ENCODE peak calls at places on chromosome 1, in five cellular contexts. S, H, B, K and U are unnamed samples.

GRCh38 chr1:89945852-89946476 is 48.9 kb upstream of the ZNF326 start:
- DNase-seq in S (peak), H (peak), B (no peak), K (no peak), U (no peak)

GRCh38 chr1:174769961-174770549 is 229.7 kb upstream of the CACYBP start:
- DNase-seq in S (peak), H (peak), B (no peak), K (no peak), U (no peak)

GRCh38 chr1:154870117-154870571 is at the start of gene KCNN3:
- DNase-seq in S (peak), H (peak), B (peak), K (peak), U (peak)

GRCh38 chr1:27787895-27788294 is 14.9 kb downstream of the STX12 start:
- DNase-seq in S (no peak), H (peak), B (no peak), K (no peak), U (no peak)

GRCh38 chr1:1788646-1789431 is 10.6 kb upstream of the NADK start:
- DNase-seq in S (no peak), H (peak), B (peak), K (no peak), U (no peak)

GRCh38 chr1:151511636-151512215 is 539 bp downstream of the CGN start:
- DNase-seq in S (peak), H (peak), B (peak), K (peak), U (peak)

GRCh38 chr1:52125727-52126359 is 16.0 kb upstream of the ZFYVE9 start:
- DNase-seq in S (no peak), H (no peak), B (no peak), K (no peak), U (no peak)

GRCh38 chr1:161676958-161677689 is 14.2 kb downstream of the FCGR2B start:
- DNase-seq in S (no peak), H (no peak), B (no peak), K (no peak), U (peak)

GRCh38 chr1:151714820-151715725 is 1.5 kb downstream of the CELF3 start:
- DNase-seq in S (no peak), H (no peak), B (no peak), K (no peak), U (no peak)

GRCh38 chr1:201461783-201462441 is 7.1 kb downstream of the PHLDA3 start:
- DNase-seq in S (no peak), H (peak), B (no peak), K (peak), U (no peak)

GRCh38 chr1:199684686-199685273 is 342.7 kb upstream of the NR5A2 start:
- DNase-seq in S (peak), H (peak), B (no peak), K (no peak), U (no peak)

GRCh38 chr1:167669209-167670139 is 39.4 kb downstream of the RCSD1 start:
- DNase-seq in S (no peak), H (peak), B (no peak), K (no peak), U (no peak)

GRCh38 chr1:222084996-222085395 is 343.1 kb upstream of the DUSP10 start:
- DNase-seq in S (no peak), H (no peak), B (no peak), K (no peak), U (no peak)

GRCh38 chr1:221411283-221411682 is 330.6 kb downstream of the DUSP10 start:
- DNase-seq in S (no peak), H (no peak), B (no peak), K (no peak), U (no peak)

DNA sequence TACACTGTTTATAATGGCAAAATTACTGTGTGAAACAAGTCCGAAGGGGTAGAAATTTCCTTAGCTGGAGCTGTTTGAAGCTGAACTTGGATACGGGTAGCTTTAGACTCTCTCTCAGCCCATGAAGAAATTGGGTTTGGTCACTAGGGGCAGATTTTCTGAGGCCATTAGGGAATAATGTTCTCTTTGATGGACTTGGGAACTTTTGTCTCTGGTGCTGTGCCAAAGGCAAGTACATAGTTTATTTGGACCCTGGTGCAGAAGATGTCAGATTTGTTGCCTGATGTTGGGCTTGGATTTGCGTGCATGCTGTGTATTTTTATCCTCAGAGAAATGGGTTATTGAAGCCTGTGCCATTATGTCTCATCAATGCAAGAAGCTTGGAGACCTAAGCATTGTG is 109.6 kb downstream of the VPS13D start:
- DNase-seq in S (no peak), H (no peak), B (no peak), K (no peak), U (peak)
- TF ChIP-seq CTCF in S (no peak), H (peak), B (no peak), K (no peak), U (peak)

GRCh38 chr1:41891403-41891896 is 27.3 kb downstream of the HIVEP3 start:
- DNase-seq in S (peak), H (no peak), B (no peak), K (no peak), U (no peak)
- TF ChIP-seq CTCF in S (peak), H (no peak), B (no peak), K (no peak), U (no peak)

DNA sequence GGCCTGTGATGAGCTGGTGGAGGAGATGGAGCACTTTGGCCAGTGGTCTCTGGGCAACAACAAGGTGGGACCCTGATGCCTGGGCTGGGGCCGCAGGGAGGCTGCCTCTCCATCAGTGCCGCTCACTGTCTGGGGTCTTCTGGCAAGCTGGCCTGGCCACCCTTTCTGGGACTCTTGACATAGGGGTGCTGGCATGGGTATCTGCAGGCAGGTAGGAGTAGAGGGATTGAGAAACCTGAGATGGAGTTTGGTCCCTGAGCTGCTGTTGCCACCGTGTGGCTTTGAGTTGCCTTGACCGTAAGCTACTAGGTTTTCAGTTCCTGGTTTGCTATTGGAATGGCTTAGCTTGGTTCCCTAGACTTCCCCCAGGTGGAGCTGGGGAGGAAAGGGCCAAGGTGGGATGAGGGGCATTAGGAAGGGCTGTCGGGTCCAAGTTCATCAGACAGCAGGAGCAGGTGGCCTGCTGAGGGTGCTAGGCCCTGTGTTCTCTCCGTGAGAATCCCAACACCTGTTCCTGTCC is 13.2 kb upstream of the MFN2 start:
- DNase-seq in S (peak), H (peak), B (no peak), K (no peak), U (peak)
- TF ChIP-seq CTCF in S (peak), H (peak), B (no peak), K (no peak), U (peak)

GRCh38 chr1:242525769-242526168 is 1.3 kb upstream of the PLD5 start:
- DNase-seq in S (no peak), H (no peak), B (no peak), K (no peak), U (no peak)

GRCh38 chr1:242523968-242524570 is 428 bp downstream of the PLD5 start:
- DNase-seq in S (peak), H (peak), B (peak), K (peak), U (no peak)

GRCh38 chr1:242523282-242523967 is 1.1 kb downstream of the PLD5 start:
- DNase-seq in S (peak), H (no peak), B (no peak), K (no peak), U (no peak)

GRCh38 chr1:242525360-242525722 is 844 bp upstream of the PLD5 start:
- DNase-seq in S (no peak), H (no peak), B (no peak), K (no peak), U (no peak)

DNA sequence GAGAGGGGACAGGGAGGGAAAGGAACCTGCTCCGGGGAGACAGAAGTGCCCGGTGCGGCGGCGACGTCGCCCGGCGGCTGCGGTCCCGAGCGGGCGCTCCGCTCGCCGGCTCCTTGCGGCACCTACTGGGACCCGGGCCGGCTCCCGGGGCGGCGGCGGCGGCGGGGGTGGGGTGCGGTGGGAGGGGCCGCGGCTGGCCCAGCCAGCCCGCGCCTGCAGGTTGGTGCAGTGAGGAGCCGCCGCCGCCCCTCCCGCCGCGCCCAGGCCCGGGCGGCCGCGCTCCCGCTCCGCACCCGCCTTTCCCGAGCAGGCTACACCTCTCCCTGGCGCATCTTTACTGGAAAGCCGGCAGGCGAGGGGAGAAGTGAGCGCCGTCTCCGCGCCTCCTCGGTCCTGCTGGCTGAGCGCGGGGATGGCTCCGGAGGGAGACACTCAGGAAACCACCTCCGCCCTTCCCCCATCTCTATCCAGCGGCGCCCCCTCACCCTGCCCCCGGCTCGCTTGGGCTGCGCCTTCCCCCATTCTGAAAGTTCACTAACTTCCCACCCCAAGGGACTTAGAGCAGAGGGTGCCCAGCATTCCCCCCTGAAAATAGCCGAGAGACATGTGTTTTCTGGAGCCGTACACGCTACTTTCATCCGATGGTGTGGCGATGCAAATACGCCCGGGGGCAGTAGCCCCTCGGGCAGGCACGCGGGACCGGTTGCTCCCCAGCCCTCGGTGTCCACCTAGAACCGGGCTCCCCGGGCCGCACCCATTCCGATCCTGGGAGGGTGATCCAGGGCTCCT is at the start of gene PLD5:
- DNase-seq in S (no peak), H (peak), B (peak), K (peak), U (no peak)
- TF ChIP-seq CTCF in S (no peak), H (no peak), B (no peak), K (no peak), U (no peak)

GRCh38 chr1:181043025-181043880 is 9.5 kb downstream of the MR1 start:
- DNase-seq in S (no peak), H (peak), B (no peak), K (no peak), U (no peak)

GRCh38 chr1:181033799-181034391 is at the start of gene MR1:
- DNase-seq in S (peak), H (peak), B (no peak), K (peak), U (no peak)

GRCh38 chr1:181036107-181036843 is 2.5 kb downstream of the MR1 start:
- DNase-seq in S (no peak), H (no peak), B (no peak), K (no peak), U (no peak)

GRCh38 chr1:181040284-181040865 is 6.6 kb downstream of the MR1 start:
- DNase-seq in S (no peak), H (no peak), B (no peak), K (no peak), U (peak)

GRCh38 chr1:181038399-181038873 is 4.7 kb downstream of the MR1 start:
- DNase-seq in S (peak), H (peak), B (peak), K (no peak), U (peak)
- TF ChIP-seq CTCF in S (peak), H (peak), B (peak), K (peak), U (peak)

GRCh38 chr1:212291505-212292134 is 6.4 kb downstream of the PPP2R5A start:
- DNase-seq in S (peak), H (peak), B (no peak), K (no peak), U (no peak)
- TF ChIP-seq CTCF in S (peak), H (peak), B (peak), K (peak), U (peak)

GRCh38 chr1:5423109-5423508 is 569.1 kb downstream of the NPHP4 start:
- DNase-seq in S (no peak), H (no peak), B (no peak), K (no peak), U (no peak)
- TF ChIP-seq CTCF in S (no peak), H (no peak), B (no peak), K (no peak), U (no peak)

DNA sequence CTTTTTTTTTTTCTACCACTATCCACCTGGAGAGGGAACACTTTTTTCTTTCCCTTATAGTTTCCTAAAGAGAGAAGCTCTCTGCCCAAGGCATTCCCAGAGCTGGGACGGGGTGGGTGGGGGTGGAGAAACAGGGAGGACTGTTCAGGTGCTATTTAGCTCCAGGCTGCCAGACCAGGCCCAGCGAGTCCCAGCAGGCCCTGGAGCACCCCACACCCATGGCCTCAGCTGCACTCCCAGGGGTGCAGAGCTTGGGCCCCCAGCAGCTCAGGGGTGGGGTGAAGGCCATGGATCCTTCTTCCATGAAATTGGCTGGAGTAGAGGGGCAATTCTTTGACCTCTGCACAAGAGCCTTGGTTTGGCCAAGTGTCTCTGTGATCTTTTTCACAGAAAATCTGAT is 4.1 kb downstream of the ETV3L start:
- DNase-seq in S (no peak), H (no peak), B (no peak), K (no peak), U (no peak)
- TF ChIP-seq CTCF in S (no peak), H (no peak), B (no peak), K (no peak), U (no peak)

DNA sequence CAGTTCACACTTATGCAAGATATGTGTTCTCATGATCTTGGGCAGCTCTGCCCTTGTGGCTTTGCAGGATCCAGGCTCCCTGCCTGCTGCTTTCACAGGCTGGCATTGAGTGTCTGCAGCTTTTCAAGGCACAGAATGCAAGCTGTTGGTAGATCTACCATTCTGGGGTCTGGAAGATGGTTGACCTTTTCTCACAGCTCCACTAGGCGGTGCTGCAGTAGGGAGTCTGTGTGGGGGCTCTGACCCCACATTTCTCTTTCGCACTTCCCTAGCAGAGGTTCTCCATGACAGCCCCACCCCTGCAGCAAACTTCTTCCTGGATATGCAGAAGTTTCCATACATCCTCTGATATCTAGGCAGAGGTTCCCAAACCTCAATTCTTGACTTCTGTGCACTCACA is 500.5 kb downstream of the BRINP3 start:
- DNase-seq in S (no peak), H (no peak), B (no peak), K (no peak), U (no peak)
- TF ChIP-seq CTCF in S (no peak), H (no peak), B (no peak), K (no peak), U (no peak)